ENCODE peak calls at places on chromosomes 2 and 18, in four cellular contexts. B is body of pancreas, X is right atrium auricular region, E is fibroblast of mammary gland. G is an unnamed sample.

GRCh38 chr2:20382965-20383800 is 32.5 kb upstream of the PUM2 start:
- DNase-seq in B (no peak), X (no peak), E (peak), G (peak)

GRCh38 chr18:63074987-63075404 is 244.6 kb downstream of the BCL2 start:
- DNase-seq in B (peak), X (peak), E (peak), G (peak)

GRCh38 chr2:228747478-228747877 is 523.6 kb downstream of the PID1 start:
- DNase-seq in B (no peak), X (no peak), E (peak), G (no peak)

GRCh38 chr2:232318175-232318855 is 60.2 kb upstream of the ALPP start:
- DNase-seq in B (no peak), X (no peak), E (no peak), G (no peak)

GRCh38 chr2:71223767-71224333 is 3.1 kb downstream of the PAIP2B start:
- DNase-seq in B (peak), X (peak), E (peak), G (peak)

GRCh38 chr2:64613276-64613675 is 40.4 kb downstream of the SERTAD2 start:
- DNase-seq in B (no peak), X (peak), E (peak), G (peak)

GRCh38 chr18:75489493-75490190 is 62.1 kb upstream of the SMIM21 start:
- DNase-seq in B (peak), X (peak), E (peak), G (peak)

GRCh38 chr2:119553687-119554344 is 9.6 kb downstream of the CFAP221 start:
- DNase-seq in B (peak), X (no peak), E (no peak), G (no peak)

GRCh38 chr2:127747621-127748020 is 46.3 kb downstream of the SFT2D3 start:
- DNase-seq in B (no peak), X (no peak), E (no peak), G (no peak)

GRCh38 chr2:74551942-74552913 is 1.5 kb downstream of the LOXL3 start:
- DNase-seq in B (no peak), X (no peak), E (no peak), G (no peak)

GRCh38 chr2:152826880-152827279 is 108.5 kb downstream of the ARL6IP6 start:
- DNase-seq in B (no peak), X (no peak), E (peak), G (peak)

DNA sequence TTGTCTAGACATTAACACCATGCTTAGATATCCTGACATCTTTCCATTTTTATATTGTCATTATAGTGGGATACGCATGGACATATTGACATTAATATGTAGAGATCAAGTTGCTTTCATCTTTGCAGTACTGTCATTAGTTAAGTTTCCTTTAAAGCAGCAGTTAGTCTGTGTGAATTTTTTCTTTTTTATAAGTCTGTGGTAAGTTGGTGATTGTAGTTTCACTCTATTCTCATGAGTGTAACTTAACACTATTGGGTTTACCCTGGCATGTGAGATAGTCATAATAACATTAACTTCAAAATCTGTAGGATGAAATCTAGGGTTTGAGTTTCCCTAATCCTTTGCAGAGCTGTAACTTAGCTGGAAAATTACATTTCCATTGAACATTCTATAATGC is 47.4 kb upstream of the DARS1 start:
- DNase-seq in B (no peak), X (no peak), E (no peak), G (no peak)
- TF ChIP-seq CTCF in B (no peak), X (no peak), E (no peak), G (no peak)

GRCh38 chr2:241036397-241036963 is 38.1 kb downstream of the SNED1 start:
- DNase-seq in B (peak), X (no peak), E (peak), G (no peak)

GRCh38 chr2:241036964-241037421 is 38.6 kb downstream of the SNED1 start:
- DNase-seq in B (no peak), X (peak), E (no peak), G (no peak)

GRCh38 chr2:241038374-241039180 is 40.2 kb downstream of the SNED1 start:
- DNase-seq in B (no peak), X (peak), E (no peak), G (no peak)

GRCh38 chr2:241035818-241036396 is 37.5 kb downstream of the SNED1 start:
- DNase-seq in B (no peak), X (peak), E (no peak), G (no peak)

GRCh38 chr2:241037498-241037897 is 39.1 kb downstream of the SNED1 start:
- DNase-seq in B (no peak), X (peak), E (no peak), G (no peak)
- H3K4me3 ChIP-seq in B (no peak), X (no peak), E (no peak), G (no peak)

GRCh38 chr18:25253779-25254178 is 98.2 kb downstream of the ZNF521 start:
- DNase-seq in B (no peak), X (no peak), E (peak), G (no peak)

GRCh38 chr18:25261768-25262167 is 90.2 kb downstream of the ZNF521 start:
- DNase-seq in B (no peak), X (no peak), E (no peak), G (no peak)

GRCh38 chr18:25251127-25251526 is 100.8 kb downstream of the ZNF521 start:
- DNase-seq in B (no peak), X (no peak), E (peak), G (peak)

GRCh38 chr18:25253136-25253535 is 98.8 kb downstream of the ZNF521 start:
- DNase-seq in B (no peak), X (no peak), E (no peak), G (peak)

GRCh38 chr18:25256439-25256838 is 95.5 kb downstream of the ZNF521 start:
- DNase-seq in B (no peak), X (no peak), E (no peak), G (no peak)
- TF ChIP-seq CTCF in B (no peak), X (no peak), E (no peak), G (no peak)

DNA sequence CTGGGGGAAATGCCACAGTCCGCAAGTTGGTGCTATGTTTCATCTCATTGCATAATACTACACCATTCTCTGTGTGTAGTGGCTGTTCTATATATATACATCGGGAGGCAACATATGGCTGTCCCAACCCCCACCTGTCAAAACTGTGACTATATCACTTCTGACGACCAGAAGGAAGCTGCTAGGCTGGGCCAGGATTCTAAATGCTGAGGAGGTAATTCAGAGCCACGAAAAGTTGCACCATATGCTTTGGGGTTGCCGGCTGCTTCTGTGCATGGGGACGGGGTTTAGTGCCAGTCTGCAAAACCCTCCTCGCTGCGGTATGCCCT is 117.3 kb downstream of the MSH2 start:
- DNase-seq in B (no peak), X (no peak), E (no peak), G (no peak)
- H3K4me3 ChIP-seq in B (no peak), X (no peak), E (no peak), G (peak)

GRCh38 chr2:234996467-234997270 is 44.9 kb downstream of the SH3BP4 start:
- DNase-seq in B (no peak), X (no peak), E (no peak), G (peak)
- TF ChIP-seq CTCF in B (no peak), X (no peak), E (no peak), G (peak)

G was measured in AG10803.